ENCODE peak calls at places on chromosomes 3 and 15, in seven cellular contexts. E is ovary; N is neuronal stem cell; A is pancreas; Z is psoas muscle; G is CD4-positive, alpha-beta T cell; S is cardiac muscle cell. H is an unnamed sample.
A peak's percentile ranks its signal among the peaks of the same experiment; 100 is the strongest.

GRCh38 chr3:31704651-31705179 is 172.0 kb downstream of the STT3B start:
- DNase-seq in E (no peak), N (no peak), A (peak; percentile 75), Z (peak; percentile 50), G (no peak), S (no peak), H (no peak)

GRCh38 chr3:171125010-171125409 is 98.5 kb upstream of the SLC2A2 start:
- DNase-seq in E (no peak), N (no peak), A (no peak), Z (no peak), G (no peak), S (peak; percentile 80), H (no peak)

GRCh38 chr3:53773586-53774368 is 72.4 kb downstream of the CHDH start:
- DNase-seq in E (peak; percentile 56), N (no peak), A (no peak), Z (no peak), G (no peak), S (peak; percentile 89), H (no peak)

GRCh38 chr15:31171731-31172130 is 70.2 kb upstream of the TRPM1 start:
- DNase-seq in E (no peak), N (no peak), A (no peak), Z (no peak), G (no peak), S (no peak), H (no peak)

GRCh38 chr3:175088981-175089380 is 229.8 kb downstream of the NAALADL2 start:
- DNase-seq in E (no peak), N (no peak), A (no peak), Z (no peak), G (no peak), S (no peak), H (no peak)

GRCh38 chr3:63557912-63558311 is 94.6 kb upstream of the SNTN start:
- DNase-seq in E (no peak), N (no peak), A (no peak), Z (no peak), G (no peak), S (no peak), H (no peak)

GRCh38 chr15:71448688-71449114 is 333.4 kb downstream of the THSD4 start:
- DNase-seq in E (peak; percentile 16), N (peak; percentile 69), A (peak; percentile 44), Z (no peak), G (no peak), S (peak; percentile 79), H (peak; percentile 71)

GRCh38 chr15:50828610-50829206 is 63.2 kb upstream of the SPPL2A start:
- DNase-seq in E (no peak), N (peak; percentile 35), A (no peak), Z (peak; percentile 45), G (no peak), S (peak; percentile 92), H (peak; percentile 40)

GRCh38 chr3:193827039-193827669 is 234.1 kb downstream of the OPA1 start:
- DNase-seq in E (no peak), N (no peak), A (no peak), Z (no peak), G (no peak), S (no peak), H (no peak)

GRCh38 chr3:79032686-79033318 is 735.0 kb downstream of the ROBO1 start:
- DNase-seq in E (no peak), N (peak; percentile 54), A (no peak), Z (no peak), G (no peak), S (peak; percentile 75), H (peak; percentile 65)

GRCh38 chr3:65894679-65895078 is 144.0 kb downstream of the MAGI1 start:
- DNase-seq in E (no peak), N (no peak), A (no peak), Z (no peak), G (no peak), S (peak; percentile 58), H (no peak)

GRCh38 chr3:98788651-98789050 is 25.5 kb downstream of the ST3GAL6 start:
- DNase-seq in E (no peak), N (no peak), A (no peak), Z (no peak), G (no peak), S (peak; percentile 60), H (no peak)

GRCh38 chr15:59111267-59111666 is 6.3 kb downstream of the CCNB2 start:
- DNase-seq in E (no peak), N (no peak), A (no peak), Z (no peak), G (no peak), S (no peak), H (no peak)

GRCh38 chr3:44504566-44504965 is 27.1 kb upstream of the ZNF445 start:
- DNase-seq in E (no peak), N (no peak), A (no peak), Z (no peak), G (no peak), S (no peak), H (no peak)

GRCh38 chr3:44501971-44502370 is 24.5 kb upstream of the ZNF445 start:
- DNase-seq in E (no peak), N (no peak), A (no peak), Z (no peak), G (no peak), S (no peak), H (no peak)

GRCh38 chr3:44495636-44496415 is 18.4 kb upstream of the ZNF445 start:
- DNase-seq in E (no peak), N (no peak), A (no peak), Z (no peak), G (no peak), S (no peak), H (no peak)

DNA sequence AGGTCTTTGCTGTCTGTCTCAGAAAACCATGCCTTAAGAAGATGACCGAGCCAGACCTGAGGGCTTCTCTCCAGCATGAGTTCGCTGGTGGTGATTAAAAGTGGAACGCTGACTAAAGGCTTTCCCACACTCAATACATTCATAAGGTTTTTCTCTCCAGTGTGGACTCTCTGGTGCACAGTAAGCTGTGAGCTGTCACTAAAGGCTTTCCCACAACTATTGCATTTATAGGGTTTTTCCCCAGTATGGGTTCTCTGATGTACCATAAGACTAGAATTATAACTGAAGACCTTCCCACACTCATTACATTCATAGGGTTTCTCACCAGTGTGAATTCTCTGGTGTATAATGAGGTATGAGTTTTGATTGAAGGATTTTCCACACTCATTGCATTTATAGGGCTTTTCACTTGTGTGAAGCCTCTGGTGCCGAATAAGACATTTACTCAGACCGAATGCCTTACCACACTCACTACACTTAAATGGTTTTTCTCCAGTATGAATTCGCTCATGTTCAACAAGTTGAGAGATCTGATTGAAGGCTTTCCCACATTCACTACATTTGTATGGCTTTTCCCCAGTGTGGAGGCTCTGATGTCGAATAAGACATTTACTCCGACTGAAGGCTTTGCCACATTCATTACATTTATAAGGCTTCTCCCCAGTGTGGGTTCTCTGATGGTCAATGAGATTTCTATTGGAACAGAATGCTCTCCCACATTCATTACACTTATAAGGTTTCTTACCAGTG is 21.9 kb upstream of the ZNF445 start:
- DNase-seq in E (no peak), N (no peak), A (no peak), Z (no peak), G (no peak), S (no peak), H (no peak)
- H3K9me3 ChIP-seq in E (no peaks in the 10 kb centered on the region), N (peaks cover 88% of the 10 kb centered on the region), A (no peaks in the 10 kb centered on the region), Z (peaks cover 49% of the 10 kb centered on the region), G (peaks cover 59% of the 10 kb centered on the region), S (no peaks in the 10 kb centered on the region), H (peaks cover 20% of the 10 kb centered on the region)

DNA sequence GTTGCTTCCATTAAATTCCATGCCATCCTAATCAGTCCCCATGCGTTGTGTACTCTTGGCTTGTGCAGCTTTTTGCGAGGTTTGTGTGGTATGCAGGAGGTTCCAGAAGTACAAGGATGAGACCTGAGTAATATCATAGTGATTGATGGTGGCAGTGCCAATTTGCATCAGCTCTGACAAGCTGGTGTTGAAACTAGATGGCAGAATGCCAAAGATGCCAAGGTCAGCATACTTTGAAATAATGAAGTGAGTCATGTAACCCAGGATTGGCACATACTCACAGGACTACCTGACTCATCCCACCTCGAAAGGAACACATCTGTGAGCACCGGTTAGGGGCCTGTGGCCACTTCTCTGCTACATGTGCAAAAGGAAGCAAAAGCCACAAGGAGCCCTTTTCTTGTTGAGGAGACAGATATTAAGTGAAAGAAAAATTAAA is 14.3 kb downstream of the KAT2B start:
- DNase-seq in E (no peak), N (no peak), A (peak; percentile 40), Z (peak; percentile 41), G (peak; percentile 56), S (peak; percentile 72), H (no peak)
- H3K27ac ChIP-seq in E (no peak overlapping the region), N (no peak overlapping the region), A (peak overlapping the region; percentile 8), Z (peak overlapping the region; percentile 84), G (peak overlapping the region; percentile 19), S (no peak overlapping the region), H (no peak overlapping the region)

DNA sequence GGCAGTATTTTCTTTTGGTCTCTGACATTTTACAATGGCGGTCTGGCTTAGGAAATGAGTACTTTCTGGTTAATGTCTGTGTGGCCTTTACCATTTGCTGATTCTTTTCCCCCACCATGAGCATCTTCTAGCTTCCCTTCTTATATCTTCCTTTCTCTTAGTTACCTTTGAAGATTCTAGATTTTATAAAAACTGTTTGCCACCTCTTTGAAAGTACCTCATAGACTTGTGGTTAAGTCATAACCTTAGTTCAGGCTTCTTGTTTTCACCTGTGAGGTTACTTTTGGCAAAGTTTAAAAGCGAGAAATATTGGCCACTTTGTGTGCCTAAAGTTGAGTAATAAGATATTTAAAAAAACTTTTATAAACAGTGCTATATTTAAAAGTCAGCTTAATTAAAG is 147.4 kb downstream of the FMN1 start:
- DNase-seq in E (no peak), N (no peak), A (no peak), Z (no peak), G (no peak), S (no peak), H (no peak)
- H3K9me3 ChIP-seq in E (no peaks in the 10 kb centered on the region), N (peaks cover 58% of the 10 kb centered on the region), A (no peaks in the 10 kb centered on the region), Z (no peaks in the 10 kb centered on the region), G (peaks cover 7% of the 10 kb centered on the region), S (no peaks in the 10 kb centered on the region), H (peaks cover 24% of the 10 kb centered on the region)

GRCh38 chr15:79965836-79966630 is 5.0 kb downstream of the BCL2A1 start:
- DNase-seq in E (no peak), N (no peak), A (no peak), Z (no peak), G (no peak), S (no peak), H (no peak)
- H3K27ac ChIP-seq in E (no peak overlapping the region), N (no peak overlapping the region), A (no peak overlapping the region), Z (no peak overlapping the region), G (peak overlapping the region; percentile 37), S (no peak overlapping the region), H (no peak overlapping the region)

GRCh38 chr15:69982037-69982436 is 115.7 kb downstream of the TLE3 start:
- DNase-seq in E (no peak), N (no peak), A (no peak), Z (no peak), G (no peak), S (no peak), H (no peak)

GRCh38 chr15:69979269-69979668 is 118.4 kb downstream of the TLE3 start:
- DNase-seq in E (no peak), N (no peak), A (no peak), Z (no peak), G (no peak), S (no peak), H (peak; percentile 34)

GRCh38 chr15:69978603-69979002 is 119.1 kb downstream of the TLE3 start:
- DNase-seq in E (no peak), N (no peak), A (no peak), Z (no peak), G (no peak), S (no peak), H (no peak)

GRCh38 chr15:69980311-69981059 is 117.2 kb downstream of the TLE3 start:
- DNase-seq in E (no peak), N (no peak), A (no peak), Z (no peak), G (no peak), S (no peak), H (no peak)

GRCh38 chr15:69979783-69980182 is 117.9 kb downstream of the TLE3 start:
- DNase-seq in E (no peak), N (no peak), A (no peak), Z (no peak), G (no peak), S (no peak), H (no peak)
- H3K9me3 ChIP-seq in E (no peaks in the 10 kb centered on the region), N (no peaks in the 10 kb centered on the region), A (no peaks in the 10 kb centered on the region), Z (no peaks in the 10 kb centered on the region), G (no peaks in the 10 kb centered on the region), S (no peaks in the 10 kb centered on the region), H (no peaks in the 10 kb centered on the region)